ENCODE peak calls at places on chromosomes 16 and 17, in nine cellular contexts. One of them, this sample, is unnamed.

GRCh38 chr17:64572682-64573154 is 65.9 kb downstream of the CEP95 start:
- DNase-seq in brain microvascular endothelial cell: peak
- DNase-seq in AG04450: no peak
- DNase-seq in PC-9: peak
- DNase-seq in right cardiac atrium: no peak
- DNase-seq in fibroblast of lung: peak
- DNase-seq in CD8-positive, alpha-beta T cell: no peak
- DNase-seq in left ventricle myocardium inferior: no peak
- DNase-seq in upper lobe of right lung: no peak
- DNase-seq in this sample: no peak

GRCh38 chr16:53608094-53608493 is 95.6 kb downstream of the RPGRIP1L start:
- DNase-seq in left ventricle myocardium inferior: no peak
- DNase-seq in brain microvascular endothelial cell: no peak
- DNase-seq in AG04450: no peak
- DNase-seq in upper lobe of right lung: no peak
- DNase-seq in fibroblast of lung: no peak
- DNase-seq in CD8-positive, alpha-beta T cell: no peak
- DNase-seq in PC-9: no peak
- DNase-seq in right cardiac atrium: no peak
- DNase-seq in this sample: no peak

GRCh38 chr17:4375039-4375748 is 8.7 kb upstream of the UBE2G1 start:
- DNase-seq in right cardiac atrium: no peak
- DNase-seq in upper lobe of right lung: no peak
- DNase-seq in PC-9: no peak
- DNase-seq in AG04450: no peak
- DNase-seq in left ventricle myocardium inferior: no peak
- DNase-seq in brain microvascular endothelial cell: no peak
- DNase-seq in CD8-positive, alpha-beta T cell: no peak
- DNase-seq in fibroblast of lung: no peak
- DNase-seq in this sample: no peak

GRCh38 chr16:81326971-81327370 is 12.2 kb downstream of the GAN start:
- DNase-seq in fibroblast of lung: no peak
- DNase-seq in AG04450: no peak
- DNase-seq in PC-9: no peak
- DNase-seq in brain microvascular endothelial cell: no peak
- DNase-seq in left ventricle myocardium inferior: no peak
- DNase-seq in upper lobe of right lung: no peak
- DNase-seq in CD8-positive, alpha-beta T cell: no peak
- DNase-seq in right cardiac atrium: no peak
- DNase-seq in this sample: no peak

GRCh38 chr17:45288825-45289224 is 26.9 kb upstream of the SPATA32 start:
- DNase-seq in CD8-positive, alpha-beta T cell: no peak
- DNase-seq in PC-9: no peak
- DNase-seq in fibroblast of lung: no peak
- DNase-seq in left ventricle myocardium inferior: peak
- DNase-seq in AG04450: no peak
- DNase-seq in brain microvascular endothelial cell: no peak
- DNase-seq in right cardiac atrium: no peak
- DNase-seq in upper lobe of right lung: no peak
- DNase-seq in this sample: peak

GRCh38 chr17:36608794-36609497 is 7.6 kb downstream of the MRM1 start:
- DNase-seq in upper lobe of right lung: no peak
- DNase-seq in left ventricle myocardium inferior: peak
- DNase-seq in brain microvascular endothelial cell: peak
- DNase-seq in right cardiac atrium: peak
- DNase-seq in AG04450: peak
- DNase-seq in fibroblast of lung: peak
- DNase-seq in PC-9: no peak
- DNase-seq in CD8-positive, alpha-beta T cell: no peak
- DNase-seq in this sample: no peak

GRCh38 chr17:614637-615546 is 99.7 kb downstream of the VPS53 start:
- DNase-seq in AG04450: no peak
- DNase-seq in fibroblast of lung: no peak
- DNase-seq in upper lobe of right lung: no peak
- DNase-seq in brain microvascular endothelial cell: peak
- DNase-seq in PC-9: no peak
- DNase-seq in right cardiac atrium: no peak
- DNase-seq in CD8-positive, alpha-beta T cell: no peak
- DNase-seq in left ventricle myocardium inferior: no peak
- DNase-seq in this sample: no peak

GRCh38 chr17:18233803-18234518 is 8.5 kb downstream of the LLGL1 start:
- DNase-seq in left ventricle myocardium inferior: no peak
- DNase-seq in right cardiac atrium: no peak
- DNase-seq in CD8-positive, alpha-beta T cell: no peak
- DNase-seq in AG04450: no peak
- DNase-seq in PC-9: no peak
- DNase-seq in brain microvascular endothelial cell: no peak
- DNase-seq in upper lobe of right lung: no peak
- DNase-seq in fibroblast of lung: no peak
- DNase-seq in this sample: no peak

GRCh38 chr17:68961204-68961893 is 6.2 kb upstream of the ABCA8 start:
- DNase-seq in AG04450: no peak
- DNase-seq in fibroblast of lung: no peak
- DNase-seq in PC-9: no peak
- DNase-seq in brain microvascular endothelial cell: no peak
- DNase-seq in upper lobe of right lung: no peak
- DNase-seq in left ventricle myocardium inferior: peak
- DNase-seq in CD8-positive, alpha-beta T cell: no peak
- DNase-seq in right cardiac atrium: peak
- DNase-seq in this sample: no peak

GRCh38 chr17:692116-692515 is 22.5 kb downstream of the VPS53 start:
- DNase-seq in fibroblast of lung: no peak
- DNase-seq in CD8-positive, alpha-beta T cell: no peak
- DNase-seq in brain microvascular endothelial cell: peak
- DNase-seq in PC-9: peak
- DNase-seq in right cardiac atrium: no peak
- DNase-seq in left ventricle myocardium inferior: no peak
- DNase-seq in upper lobe of right lung: no peak
- DNase-seq in AG04450: no peak
- DNase-seq in this sample: no peak

GRCh38 chr17:6444573-6445335 is 499 bp downstream of the PIMREG start:
- DNase-seq in left ventricle myocardium inferior: no peak
- DNase-seq in PC-9: no peak
- DNase-seq in AG04450: no peak
- DNase-seq in upper lobe of right lung: no peak
- DNase-seq in brain microvascular endothelial cell: no peak
- DNase-seq in right cardiac atrium: no peak
- DNase-seq in fibroblast of lung: no peak
- DNase-seq in CD8-positive, alpha-beta T cell: no peak
- DNase-seq in this sample: no peak

GRCh38 chr16:27729516-27730304 is 179.8 kb downstream of the KATNIP start:
- DNase-seq in AG04450: no peak
- DNase-seq in PC-9: no peak
- DNase-seq in upper lobe of right lung: no peak
- DNase-seq in brain microvascular endothelial cell: no peak
- DNase-seq in left ventricle myocardium inferior: no peak
- DNase-seq in fibroblast of lung: peak
- DNase-seq in CD8-positive, alpha-beta T cell: no peak
- DNase-seq in right cardiac atrium: no peak
- DNase-seq in this sample: no peak

GRCh38 chr17:33014751-33015150 is 23.1 kb downstream of the SPACA3 start:
- DNase-seq in upper lobe of right lung: peak
- DNase-seq in CD8-positive, alpha-beta T cell: no peak
- DNase-seq in brain microvascular endothelial cell: no peak
- DNase-seq in PC-9: no peak
- DNase-seq in AG04450: no peak
- DNase-seq in left ventricle myocardium inferior: no peak
- DNase-seq in fibroblast of lung: peak
- DNase-seq in right cardiac atrium: no peak
- DNase-seq in this sample: no peak

GRCh38 chr17:79778504-79779087 is 648 bp downstream of the CBX2 start:
- DNase-seq in upper lobe of right lung: peak
- DNase-seq in brain microvascular endothelial cell: no peak
- DNase-seq in left ventricle myocardium inferior: no peak
- DNase-seq in AG04450: no peak
- DNase-seq in fibroblast of lung: no peak
- DNase-seq in CD8-positive, alpha-beta T cell: no peak
- DNase-seq in PC-9: no peak
- DNase-seq in right cardiac atrium: peak
- DNase-seq in this sample: no peak

GRCh38 chr16:24508614-24509013 is 30.8 kb upstream of the RBBP6 start:
- DNase-seq in AG04450: peak
- DNase-seq in CD8-positive, alpha-beta T cell: no peak
- DNase-seq in brain microvascular endothelial cell: peak
- DNase-seq in right cardiac atrium: no peak
- DNase-seq in upper lobe of right lung: no peak
- DNase-seq in left ventricle myocardium inferior: no peak
- DNase-seq in fibroblast of lung: peak
- DNase-seq in PC-9: no peak
- DNase-seq in this sample: no peak

GRCh38 chr16:10579965-10580918 is at the start of gene EMP2:
- DNase-seq in brain microvascular endothelial cell: peak
- DNase-seq in upper lobe of right lung: peak
- DNase-seq in PC-9: peak
- DNase-seq in CD8-positive, alpha-beta T cell: no peak
- DNase-seq in right cardiac atrium: peak
- DNase-seq in AG04450: peak
- DNase-seq in left ventricle myocardium inferior: peak
- DNase-seq in fibroblast of lung: peak
- DNase-seq in this sample: peak

GRCh38 chr17:28563475-28563874 is 7.8 kb downstream of the PIGS start:
- DNase-seq in right cardiac atrium: no peak
- DNase-seq in AG04450: no peak
- DNase-seq in PC-9: peak
- DNase-seq in upper lobe of right lung: no peak
- DNase-seq in fibroblast of lung: peak
- DNase-seq in brain microvascular endothelial cell: peak
- DNase-seq in left ventricle myocardium inferior: no peak
- DNase-seq in CD8-positive, alpha-beta T cell: no peak
- DNase-seq in this sample: no peak

GRCh38 chr16:34803683-34804416 is 1344.4 kb downstream of the TP53TG3F start:
- DNase-seq in PC-9: no peak
- DNase-seq in brain microvascular endothelial cell: no peak
- DNase-seq in AG04450: no peak
- DNase-seq in CD8-positive, alpha-beta T cell: no peak
- DNase-seq in upper lobe of right lung: no peak
- DNase-seq in left ventricle myocardium inferior: no peak
- DNase-seq in fibroblast of lung: no peak
- DNase-seq in right cardiac atrium: peak
- DNase-seq in this sample: no peak

GRCh38 chr16:2212362-2213324 is 2.0 kb upstream of the BRICD5 start:
- DNase-seq in left ventricle myocardium inferior: peak
- DNase-seq in right cardiac atrium: peak
- DNase-seq in PC-9: peak
- DNase-seq in brain microvascular endothelial cell: no peak
- DNase-seq in AG04450: no peak
- DNase-seq in CD8-positive, alpha-beta T cell: no peak
- DNase-seq in upper lobe of right lung: peak
- DNase-seq in fibroblast of lung: no peak
- DNase-seq in this sample: no peak

GRCh38 chr17:43129671-43130010 is 4.5 kb upstream of the BRCA1 start:
- DNase-seq in upper lobe of right lung: no peak
- DNase-seq in PC-9: no peak
- DNase-seq in right cardiac atrium: no peak
- DNase-seq in fibroblast of lung: no peak
- DNase-seq in AG04450: no peak
- DNase-seq in brain microvascular endothelial cell: no peak
- DNase-seq in CD8-positive, alpha-beta T cell: no peak
- DNase-seq in left ventricle myocardium inferior: no peak
- DNase-seq in this sample: no peak
- H3K27ac ChIP-seq in upper lobe of right lung: peak
- H3K27ac ChIP-seq in PC-9: no peak
- H3K27ac ChIP-seq in right cardiac atrium: no peak
- H3K27ac ChIP-seq in fibroblast of lung: no peak
- H3K27ac ChIP-seq in AG04450: no peak
- H3K27ac ChIP-seq in brain microvascular endothelial cell: no peak
- H3K27ac ChIP-seq in CD8-positive, alpha-beta T cell: no peak
- H3K27ac ChIP-seq in left ventricle myocardium inferior: peak
- H3K27ac ChIP-seq in this sample: no peak

DNA sequence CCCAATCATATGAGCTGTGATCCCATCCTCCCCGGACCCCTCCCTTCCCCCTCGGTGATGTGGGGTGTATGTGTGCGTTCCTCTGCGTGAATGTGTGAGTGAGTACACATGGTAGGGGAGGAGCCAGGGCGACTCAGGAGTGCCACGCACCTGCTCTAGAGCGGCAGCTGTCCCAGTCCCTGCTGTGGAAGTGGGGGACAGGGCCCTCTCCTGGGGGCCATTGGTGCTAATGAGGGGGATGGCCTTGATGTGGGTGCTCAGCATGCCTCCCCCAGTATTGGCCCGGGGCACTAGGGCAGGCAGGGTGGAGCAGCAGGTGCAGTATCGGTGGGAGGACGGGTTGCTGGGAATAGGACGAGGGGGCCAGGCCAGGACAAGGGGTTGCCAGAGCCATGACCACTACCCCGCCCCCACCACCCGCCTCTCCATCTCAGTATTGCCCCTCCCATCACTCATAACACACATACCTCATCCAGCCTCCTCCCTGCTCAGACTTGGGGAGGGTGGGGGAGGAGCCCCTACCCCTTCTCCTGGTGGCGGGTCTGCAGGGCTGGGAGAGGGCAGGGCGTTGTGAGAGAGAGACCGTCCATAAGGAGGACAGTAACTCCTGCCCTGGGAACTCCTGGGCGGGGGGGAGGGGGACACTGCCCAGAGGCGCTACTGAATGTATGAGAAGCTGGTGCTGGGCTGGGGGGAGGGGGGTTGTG is 8.5 kb downstream of the NR1D1 start:
- DNase-seq in fibroblast of lung: no peak
- DNase-seq in right cardiac atrium: peak
- DNase-seq in CD8-positive, alpha-beta T cell: no peak
- DNase-seq in PC-9: no peak
- DNase-seq in AG04450: no peak
- DNase-seq in left ventricle myocardium inferior: no peak
- DNase-seq in brain microvascular endothelial cell: no peak
- DNase-seq in upper lobe of right lung: no peak
- DNase-seq in this sample: no peak
- H3K27ac ChIP-seq in fibroblast of lung: no peak
- H3K27ac ChIP-seq in right cardiac atrium: peak
- H3K27ac ChIP-seq in CD8-positive, alpha-beta T cell: no peak
- H3K27ac ChIP-seq in PC-9: no peak
- H3K27ac ChIP-seq in AG04450: no peak
- H3K27ac ChIP-seq in left ventricle myocardium inferior: peak
- H3K27ac ChIP-seq in brain microvascular endothelial cell: no peak
- H3K27ac ChIP-seq in upper lobe of right lung: peak
- H3K27ac ChIP-seq in this sample: peak

DNA sequence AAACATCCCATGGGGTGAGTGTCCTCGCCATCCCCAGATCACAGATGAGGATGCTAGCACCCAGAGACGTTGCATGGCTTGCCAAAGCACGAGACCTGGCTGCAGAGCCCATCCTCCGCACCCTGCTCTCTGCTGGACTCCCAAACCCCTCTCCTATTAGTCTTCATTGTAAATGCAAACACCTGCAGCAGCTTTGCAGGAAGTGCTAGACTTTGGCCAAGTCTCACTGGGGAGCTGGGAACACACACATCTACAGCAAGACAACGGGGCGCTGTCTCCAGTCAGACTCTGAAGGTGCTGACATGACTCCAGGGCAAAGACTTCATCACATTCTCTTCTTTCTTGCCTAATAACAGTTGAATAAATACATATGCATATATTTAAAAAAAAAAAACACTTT is 43.8 kb downstream of the CYTH1 start:
- DNase-seq in AG04450: no peak
- DNase-seq in brain microvascular endothelial cell: no peak
- DNase-seq in right cardiac atrium: no peak
- DNase-seq in fibroblast of lung: no peak
- DNase-seq in PC-9: no peak
- DNase-seq in CD8-positive, alpha-beta T cell: no peak
- DNase-seq in upper lobe of right lung: no peak
- DNase-seq in left ventricle myocardium inferior: no peak
- DNase-seq in this sample: no peak
- H3K27ac ChIP-seq in AG04450: no peak
- H3K27ac ChIP-seq in brain microvascular endothelial cell: no peak
- H3K27ac ChIP-seq in right cardiac atrium: no peak
- H3K27ac ChIP-seq in fibroblast of lung: no peak
- H3K27ac ChIP-seq in PC-9: no peak
- H3K27ac ChIP-seq in CD8-positive, alpha-beta T cell: no peak
- H3K27ac ChIP-seq in upper lobe of right lung: no peak
- H3K27ac ChIP-seq in left ventricle myocardium inferior: peak
- H3K27ac ChIP-seq in this sample: no peak

GRCh38 chr16:8796469-8797363 is 723 bp downstream of the TMEM186 start:
- DNase-seq in AG04450: no peak
- DNase-seq in fibroblast of lung: no peak
- DNase-seq in right cardiac atrium: no peak
- DNase-seq in CD8-positive, alpha-beta T cell: no peak
- DNase-seq in PC-9: no peak
- DNase-seq in upper lobe of right lung: no peak
- DNase-seq in left ventricle myocardium inferior: no peak
- DNase-seq in brain microvascular endothelial cell: no peak
- DNase-seq in this sample: no peak
- H3K27ac ChIP-seq in AG04450: peak
- H3K27ac ChIP-seq in fibroblast of lung: peak
- H3K27ac ChIP-seq in right cardiac atrium: no peak
- H3K27ac ChIP-seq in CD8-positive, alpha-beta T cell: peak
- H3K27ac ChIP-seq in PC-9: peak
- H3K27ac ChIP-seq in upper lobe of right lung: peak
- H3K27ac ChIP-seq in left ventricle myocardium inferior: peak
- H3K27ac ChIP-seq in brain microvascular endothelial cell: no peak
- H3K27ac ChIP-seq in this sample: peak

This sample was measured in substantia nigra.